ENCODE peak calls at places on chromosomes 7 and 10, in nine cellular contexts. One of them, this sample, is unnamed.

GRCh38 chr10:33134011-33134751 is 176.2 kb upstream of the ITGB1 start:
- DNase-seq in K562: no peak
- DNase-seq in psoas muscle: peak
- DNase-seq in transverse colon: peak
- DNase-seq in ascending aorta: peak
- DNase-seq in stomach: no peak
- DNase-seq in lower lobe of right lung: peak
- DNase-seq in A549: peak
- DNase-seq in AG04450: no peak
- DNase-seq in this sample: no peak

GRCh38 chr7:32161708-32162107 is 91.5 kb upstream of the PDE1C start:
- DNase-seq in stomach: no peak
- DNase-seq in A549: no peak
- DNase-seq in lower lobe of right lung: no peak
- DNase-seq in ascending aorta: no peak
- DNase-seq in psoas muscle: no peak
- DNase-seq in K562: no peak
- DNase-seq in transverse colon: no peak
- DNase-seq in AG04450: no peak
- DNase-seq in this sample: no peak

GRCh38 chr7:74049997-74050798 is 22.2 kb downstream of the ELN start:
- DNase-seq in A549: no peak
- DNase-seq in psoas muscle: no peak
- DNase-seq in ascending aorta: no peak
- DNase-seq in transverse colon: no peak
- DNase-seq in stomach: no peak
- DNase-seq in AG04450: no peak
- DNase-seq in K562: no peak
- DNase-seq in lower lobe of right lung: no peak
- DNase-seq in this sample: no peak

GRCh38 chr10:133458710-133459453 is 5.1 kb downstream of the SCART1 start:
- DNase-seq in AG04450: no peak
- DNase-seq in K562: no peak
- DNase-seq in A549: no peak
- DNase-seq in transverse colon: no peak
- DNase-seq in psoas muscle: no peak
- DNase-seq in stomach: peak
- DNase-seq in ascending aorta: peak
- DNase-seq in lower lobe of right lung: no peak
- DNase-seq in this sample: peak

GRCh38 chr10:117137911-117138642 is at the start of gene VAX1:
- DNase-seq in stomach: no peak
- DNase-seq in K562: no peak
- DNase-seq in lower lobe of right lung: no peak
- DNase-seq in A549: peak
- DNase-seq in psoas muscle: no peak
- DNase-seq in ascending aorta: no peak
- DNase-seq in AG04450: no peak
- DNase-seq in transverse colon: no peak
- DNase-seq in this sample: no peak

GRCh38 chr7:22052221-22052639 is 106.5 kb upstream of the CDCA7L start:
- DNase-seq in ascending aorta: no peak
- DNase-seq in transverse colon: no peak
- DNase-seq in AG04450: no peak
- DNase-seq in A549: no peak
- DNase-seq in K562: no peak
- DNase-seq in stomach: no peak
- DNase-seq in psoas muscle: no peak
- DNase-seq in lower lobe of right lung: no peak
- DNase-seq in this sample: no peak

GRCh38 chr7:156019308-156019707 is 207.0 kb upstream of the SHH start:
- DNase-seq in ascending aorta: no peak
- DNase-seq in psoas muscle: no peak
- DNase-seq in transverse colon: no peak
- DNase-seq in A549: no peak
- DNase-seq in K562: no peak
- DNase-seq in lower lobe of right lung: no peak
- DNase-seq in AG04450: no peak
- DNase-seq in stomach: no peak
- DNase-seq in this sample: no peak

GRCh38 chr10:115129752-115130151 is 36.6 kb downstream of the ATRNL1 start:
- DNase-seq in lower lobe of right lung: no peak
- DNase-seq in transverse colon: no peak
- DNase-seq in A549: no peak
- DNase-seq in K562: peak
- DNase-seq in stomach: no peak
- DNase-seq in AG04450: peak
- DNase-seq in ascending aorta: no peak
- DNase-seq in psoas muscle: no peak
- DNase-seq in this sample: no peak

GRCh38 chr7:96953676-96954513 is 51.5 kb upstream of the DLX6 start:
- DNase-seq in A549: no peak
- DNase-seq in K562: no peak
- DNase-seq in ascending aorta: no peak
- DNase-seq in transverse colon: no peak
- DNase-seq in AG04450: no peak
- DNase-seq in psoas muscle: no peak
- DNase-seq in stomach: no peak
- DNase-seq in lower lobe of right lung: no peak
- DNase-seq in this sample: no peak

GRCh38 chr10:107548301-107548700 is 383.8 kb upstream of the SORCS1 start:
- DNase-seq in psoas muscle: no peak
- DNase-seq in K562: no peak
- DNase-seq in transverse colon: no peak
- DNase-seq in lower lobe of right lung: no peak
- DNase-seq in A549: no peak
- DNase-seq in AG04450: no peak
- DNase-seq in ascending aorta: no peak
- DNase-seq in stomach: no peak
- DNase-seq in this sample: no peak

GRCh38 chr7:121081327-121081936 is 92.9 kb downstream of the CPED1 start:
- DNase-seq in stomach: no peak
- DNase-seq in A549: peak
- DNase-seq in AG04450: peak
- DNase-seq in ascending aorta: no peak
- DNase-seq in psoas muscle: no peak
- DNase-seq in transverse colon: no peak
- DNase-seq in lower lobe of right lung: no peak
- DNase-seq in K562: peak
- DNase-seq in this sample: no peak
- TF ChIP-seq CTCF in stomach: peak
- TF ChIP-seq CTCF in A549: peak
- TF ChIP-seq CTCF in AG04450: peak
- TF ChIP-seq CTCF in ascending aorta: peak
- TF ChIP-seq CTCF in psoas muscle: peak
- TF ChIP-seq CTCF in transverse colon: peak
- TF ChIP-seq CTCF in lower lobe of right lung: peak
- TF ChIP-seq CTCF in K562: peak
- TF ChIP-seq CTCF in this sample: peak

GRCh38 chr7:99094369-99094768 is 49.5 kb downstream of the SMURF1 start:
- DNase-seq in transverse colon: no peak
- DNase-seq in stomach: no peak
- DNase-seq in psoas muscle: no peak
- DNase-seq in AG04450: no peak
- DNase-seq in A549: no peak
- DNase-seq in K562: no peak
- DNase-seq in ascending aorta: no peak
- DNase-seq in lower lobe of right lung: no peak
- DNase-seq in this sample: no peak

GRCh38 chr7:99095698-99096097 is 48.2 kb downstream of the SMURF1 start:
- DNase-seq in transverse colon: no peak
- DNase-seq in lower lobe of right lung: no peak
- DNase-seq in K562: no peak
- DNase-seq in A549: no peak
- DNase-seq in ascending aorta: no peak
- DNase-seq in stomach: no peak
- DNase-seq in AG04450: no peak
- DNase-seq in psoas muscle: no peak
- DNase-seq in this sample: no peak

GRCh38 chr7:99089914-99090629 is 53.8 kb downstream of the SMURF1 start:
- DNase-seq in stomach: no peak
- DNase-seq in ascending aorta: no peak
- DNase-seq in transverse colon: no peak
- DNase-seq in psoas muscle: no peak
- DNase-seq in K562: peak
- DNase-seq in AG04450: no peak
- DNase-seq in A549: no peak
- DNase-seq in lower lobe of right lung: no peak
- DNase-seq in this sample: no peak

GRCh38 chr7:99090811-99091582 is 52.9 kb downstream of the SMURF1 start:
- DNase-seq in AG04450: no peak
- DNase-seq in stomach: no peak
- DNase-seq in psoas muscle: no peak
- DNase-seq in transverse colon: no peak
- DNase-seq in lower lobe of right lung: no peak
- DNase-seq in A549: no peak
- DNase-seq in K562: no peak
- DNase-seq in ascending aorta: no peak
- DNase-seq in this sample: no peak

GRCh38 chr7:99092064-99092720 is 51.7 kb downstream of the SMURF1 start:
- DNase-seq in AG04450: no peak
- DNase-seq in A549: no peak
- DNase-seq in lower lobe of right lung: no peak
- DNase-seq in stomach: no peak
- DNase-seq in transverse colon: no peak
- DNase-seq in ascending aorta: no peak
- DNase-seq in psoas muscle: no peak
- DNase-seq in K562: no peak
- DNase-seq in this sample: no peak
- H3K4me3 ChIP-seq in AG04450: no peak
- H3K4me3 ChIP-seq in A549: no peak
- H3K4me3 ChIP-seq in lower lobe of right lung: no peak
- H3K4me3 ChIP-seq in stomach: no peak
- H3K4me3 ChIP-seq in transverse colon: no peak
- H3K4me3 ChIP-seq in ascending aorta: no peak
- H3K4me3 ChIP-seq in psoas muscle: no peak
- H3K4me3 ChIP-seq in K562: no peak
- H3K4me3 ChIP-seq in this sample: no peak

GRCh38 chr10:5945561-5946418 is 31.6 kb downstream of the IL15RA start:
- DNase-seq in AG04450: peak
- DNase-seq in ascending aorta: peak
- DNase-seq in stomach: peak
- DNase-seq in lower lobe of right lung: peak
- DNase-seq in transverse colon: peak
- DNase-seq in A549: no peak
- DNase-seq in psoas muscle: peak
- DNase-seq in K562: no peak
- DNase-seq in this sample: peak
- H3K27ac ChIP-seq in AG04450: peak
- H3K27ac ChIP-seq in ascending aorta: peak
- H3K27ac ChIP-seq in stomach: peak
- H3K27ac ChIP-seq in lower lobe of right lung: peak
- H3K27ac ChIP-seq in transverse colon: peak
- H3K27ac ChIP-seq in A549: no peak
- H3K27ac ChIP-seq in psoas muscle: peak
- H3K27ac ChIP-seq in K562: no peak
- H3K27ac ChIP-seq in this sample: peak

GRCh38 chr10:79491171-79491835 is 21.0 kb upstream of the EIF5AL1 start:
- DNase-seq in K562: peak
- DNase-seq in transverse colon: no peak
- DNase-seq in ascending aorta: no peak
- DNase-seq in psoas muscle: no peak
- DNase-seq in AG04450: no peak
- DNase-seq in lower lobe of right lung: no peak
- DNase-seq in stomach: no peak
- DNase-seq in A549: no peak
- DNase-seq in this sample: no peak
- TF ChIP-seq CTCF in K562: peak
- TF ChIP-seq CTCF in transverse colon: no peak
- TF ChIP-seq CTCF in ascending aorta: no peak
- TF ChIP-seq CTCF in psoas muscle: no peak
- TF ChIP-seq CTCF in AG04450: peak
- TF ChIP-seq CTCF in lower lobe of right lung: no peak
- TF ChIP-seq CTCF in stomach: no peak
- TF ChIP-seq CTCF in A549: no peak
- TF ChIP-seq CTCF in this sample: no peak

DNA sequence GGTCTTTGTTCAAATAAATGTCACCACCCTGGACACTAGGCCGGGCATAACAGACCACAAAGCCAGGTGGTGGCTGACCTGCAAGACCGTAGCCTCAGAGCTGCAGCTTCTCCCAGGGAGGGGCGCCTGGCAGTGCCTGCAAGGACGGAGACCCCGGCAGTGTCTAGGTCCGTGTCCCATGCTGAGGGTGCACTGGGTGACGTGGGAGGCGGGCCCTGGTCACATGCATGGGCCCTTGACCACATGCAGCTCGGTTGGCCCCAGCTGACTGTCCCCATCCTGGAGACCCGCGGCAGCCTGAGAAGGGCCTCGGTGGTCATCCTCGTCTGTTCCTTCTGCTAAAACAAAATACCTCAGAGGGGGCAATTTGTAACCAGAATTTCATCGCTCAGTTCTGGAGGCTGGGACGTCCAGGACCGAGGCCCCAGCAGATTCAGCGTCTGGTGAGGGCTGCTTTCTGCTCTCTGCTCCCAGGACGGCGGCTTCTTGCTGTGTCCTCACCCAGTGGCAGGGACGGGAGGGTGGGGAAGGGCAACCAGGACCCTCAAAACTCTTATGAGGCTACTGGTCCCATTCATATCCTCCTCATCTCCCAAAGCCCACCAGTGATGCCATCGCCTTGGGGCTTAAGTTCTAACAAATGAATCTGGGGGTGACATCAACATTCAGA is 36.8 kb downstream of the PWWP2B start:
- DNase-seq in transverse colon: no peak
- DNase-seq in ascending aorta: no peak
- DNase-seq in psoas muscle: no peak
- DNase-seq in A549: no peak
- DNase-seq in AG04450: no peak
- DNase-seq in stomach: no peak
- DNase-seq in lower lobe of right lung: no peak
- DNase-seq in K562: no peak
- DNase-seq in this sample: no peak
- H3K4me3 ChIP-seq in transverse colon: no peak
- H3K4me3 ChIP-seq in ascending aorta: no peak
- H3K4me3 ChIP-seq in psoas muscle: no peak
- H3K4me3 ChIP-seq in A549: no peak
- H3K4me3 ChIP-seq in AG04450: no peak
- H3K4me3 ChIP-seq in stomach: no peak
- H3K4me3 ChIP-seq in lower lobe of right lung: no peak
- H3K4me3 ChIP-seq in K562: no peak
- H3K4me3 ChIP-seq in this sample: no peak

GRCh38 chr10:69014171-69014570 is 25.6 kb downstream of the KIFBP start:
- DNase-seq in ascending aorta: no peak
- DNase-seq in K562: no peak
- DNase-seq in psoas muscle: no peak
- DNase-seq in lower lobe of right lung: no peak
- DNase-seq in transverse colon: no peak
- DNase-seq in A549: no peak
- DNase-seq in stomach: no peak
- DNase-seq in AG04450: no peak
- DNase-seq in this sample: no peak
- H3K27ac ChIP-seq in ascending aorta: no peak
- H3K27ac ChIP-seq in K562: no peak
- H3K27ac ChIP-seq in psoas muscle: no peak
- H3K27ac ChIP-seq in lower lobe of right lung: no peak
- H3K27ac ChIP-seq in transverse colon: no peak
- H3K27ac ChIP-seq in A549: no peak
- H3K27ac ChIP-seq in stomach: no peak
- H3K27ac ChIP-seq in AG04450: no peak
- H3K27ac ChIP-seq in this sample: no peak